ENCODE peak calls at places on chromosomes 3 and 15, in four cellular contexts. P is anterior cingulate cortex; E is RPMI7951; Y is stimulated activated naive CD8-positive, alpha-beta T cell treated with anti-CD3 and anti-CD28 coated beads, Interleukin-15, amount 100 ng/mL, for 72 hours. L is an unnamed sample.

GRCh38 chr3:184011230-184011876 is 6.3 kb downstream of the ABCC5 start:
- DNase-seq in P (no peak), E (no peak), Y (no peak), L (no peak)

GRCh38 chr3:194574639-194575483 is 58.4 kb downstream of the TMEM44 start:
- DNase-seq in P (no peak), E (peak), Y (no peak), L (no peak)

GRCh38 chr3:27289769-27290413 is 79.3 kb downstream of the NEK10 start:
- DNase-seq in P (no peak), E (no peak), Y (no peak), L (no peak)

GRCh38 chr15:100133001-100133400 is 208.8 kb downstream of the ADAMTS17 start:
- DNase-seq in P (no peak), E (no peak), Y (no peak), L (no peak)

GRCh38 chr3:194174407-194174806 is 38.5 kb downstream of the HES1 start:
- DNase-seq in P (no peak), E (no peak), Y (no peak), L (no peak)

GRCh38 chr3:113169876-113170452 is 41.4 kb upstream of the BOC start:
- DNase-seq in P (no peak), E (no peak), Y (no peak), L (no peak)

GRCh38 chr3:184284696-184285095 is 8.9 kb downstream of the ECE2 start:
- DNase-seq in P (peak), E (peak), Y (peak), L (peak)

GRCh38 chr3:37726445-37727000 is 135.2 kb upstream of the CTDSPL start:
- DNase-seq in P (no peak), E (no peak), Y (no peak), L (no peak)

GRCh38 chr3:16288664-16289063 is 23.7 kb downstream of the OXNAD1 start:
- DNase-seq in P (no peak), E (no peak), Y (no peak), L (no peak)

L was measured in nucleus accumbens.